ENCODE peak calls at places on chromosomes 5 and 9, in ten cellular contexts. P is MM.1S; B is naive thymus-derived CD4-positive, alpha-beta T cell; V is IMR-90; A is Peyer's patch; Y is ascending aorta; I is stomach; F is tibial artery; O is HCT116; M is left ventricle myocardium inferior. X is an unnamed sample.

GRCh38 chr5:126561908-126562307 is 33.1 kb downstream of the ALDH7A1 start:
- DNase-seq in P (no peak), Y (no peak), O (no peak), A (no peak), V (peak), I (no peak), F (no peak), M (no peak), B (no peak), X (no peak)

GRCh38 chr9:90442738-90443137 is 199.9 kb downstream of the DIRAS2 start:
- DNase-seq in O (no peak), B (no peak), M (no peak), A (no peak), I (no peak), P (no peak), F (no peak), Y (no peak), V (no peak), X (no peak)

GRCh38 chr5:172640822-172641358 is at the start of gene NEURL1B:
- DNase-seq in I (peak), P (peak), B (no peak), O (peak), V (peak), Y (no peak), M (peak), F (peak), A (peak), X (peak)

GRCh38 chr9:113151696-113152630 is 1.2 kb downstream of the SLC31A2 start:
- DNase-seq in F (no peak), Y (no peak), M (peak), A (peak), P (no peak), O (no peak), V (no peak), B (no peak), I (no peak), X (no peak)

GRCh38 chr9:91966503-91966902 is 16.5 kb upstream of the ROR2 start:
- DNase-seq in B (no peak), I (no peak), P (no peak), M (no peak), V (peak), Y (no peak), O (no peak), A (no peak), F (no peak), X (no peak)

GRCh38 chr5:40224421-40224820 is 455.3 kb upstream of the PTGER4 start:
- DNase-seq in F (no peak), B (no peak), A (no peak), Y (no peak), O (no peak), M (no peak), V (peak), I (no peak), P (no peak), X (no peak)

GRCh38 chr5:127001621-127002296 is 28.6 kb downstream of the MARCHF3 start:
- DNase-seq in V (peak), I (no peak), Y (no peak), F (no peak), P (no peak), M (no peak), O (no peak), B (no peak), A (no peak), X (peak)

GRCh38 chr9:734831-735511 is 106.5 kb upstream of the DMRT1 start:
- DNase-seq in V (peak), B (no peak), I (no peak), Y (peak), F (peak), O (no peak), P (no peak), A (no peak), M (no peak), X (peak)

GRCh38 chr5:132264546-132265335 is 7.2 kb downstream of the PDLIM4 start:
- DNase-seq in A (no peak), B (no peak), I (no peak), M (no peak), P (no peak), F (no peak), Y (no peak), V (no peak), O (no peak), X (no peak)

GRCh38 chr5:89083791-89084190 is 200.8 kb upstream of the MEF2C start:
- DNase-seq in Y (no peak), M (no peak), V (peak), A (no peak), O (no peak), I (no peak), P (no peak), B (no peak), F (no peak), X (no peak)

GRCh38 chr5:140182075-140182709 is 7.2 kb downstream of the CYSTM1 start:
- DNase-seq in O (no peak), V (no peak), B (no peak), A (no peak), F (no peak), Y (no peak), M (no peak), I (no peak), P (no peak), X (no peak)

GRCh38 chr5:108003178-108003577 is 332.4 kb upstream of the EFNA5 start:
- DNase-seq in Y (no peak), A (no peak), F (no peak), V (peak), O (no peak), I (no peak), B (peak), M (no peak), P (peak), X (peak)

GRCh38 chr5:34007116-34007674 is 655 bp downstream of the AMACR start:
- DNase-seq in B (no peak), I (no peak), Y (no peak), M (no peak), P (no peak), V (no peak), O (no peak), A (no peak), F (no peak), X (no peak)

GRCh38 chr5:52878671-52879070 is 91.0 kb downstream of the ITGA1 start:
- DNase-seq in O (no peak), B (no peak), M (no peak), Y (no peak), P (no peak), A (no peak), I (no peak), F (no peak), V (peak), X (no peak)

GRCh38 chr5:39446231-39446630 is 21.5 kb upstream of the DAB2 start:
- DNase-seq in I (no peak), B (no peak), A (no peak), F (no peak), V (no peak), M (no peak), Y (no peak), O (no peak), P (no peak), X (no peak)

GRCh38 chr9:5455181-5455580 is 4.8 kb downstream of the CD274 start:
- DNase-seq in B (no peak), O (no peak), F (no peak), Y (no peak), A (no peak), I (no peak), P (no peak), V (peak), M (no peak), X (no peak)

GRCh38 chr9:72674961-72675360 is 153.6 kb downstream of the TMC1 start:
- DNase-seq in A (no peak), O (no peak), I (no peak), M (no peak), V (no peak), P (no peak), Y (no peak), B (no peak), F (no peak), X (no peak)

GRCh38 chr9:101398930-101399640 is 434 bp downstream of the ZNF189 start:
- DNase-seq in A (no peak), P (peak), B (no peak), V (no peak), O (no peak), F (no peak), I (peak), M (no peak), Y (no peak), X (peak)

GRCh38 chr9:37529111-37529510 is 43.4 kb downstream of the POLR1E start:
- DNase-seq in Y (no peak), A (no peak), I (peak), M (no peak), O (no peak), B (peak), V (no peak), F (no peak), P (peak), X (no peak)

GRCh38 chr5:140639093-140639821 is at the start of gene TMCO6:
- DNase-seq in F (peak), P (peak), M (peak), A (peak), I (peak), V (peak), B (peak), Y (peak), O (peak), X (peak)

GRCh38 chr5:15585128-15585527 is 85.1 kb downstream of the FBXL7 start:
- DNase-seq in M (no peak), F (no peak), P (no peak), Y (no peak), B (no peak), V (peak), I (no peak), O (no peak), A (no peak), X (no peak)

GRCh38 chr5:124599048-124599973 is 147.1 kb downstream of the ZNF608 start:
- DNase-seq in B (no peak), V (peak), I (peak), A (no peak), Y (no peak), F (no peak), P (no peak), O (no peak), M (no peak), X (peak)

GRCh38 chr5:39164016-39164415 is 55.3 kb downstream of the FYB1 start:
- DNase-seq in I (no peak), Y (no peak), P (no peak), A (no peak), V (no peak), O (no peak), F (no peak), B (no peak), M (no peak), X (no peak)

GRCh38 chr9:101512116-101512515 is 21.5 kb upstream of the RNF20 start:
- DNase-seq in F (no peak), M (no peak), P (no peak), V (no peak), O (no peak), I (no peak), B (no peak), Y (no peak), A (no peak), X (no peak)

GRCh38 chr5:5331838-5332237 is 90.6 kb upstream of the ICE1 start:
- DNase-seq in P (no peak), V (no peak), M (no peak), Y (no peak), I (no peak), B (no peak), A (no peak), O (no peak), F (no peak), X (no peak)

GRCh38 chr5:144237851-144238250 is 67.2 kb downstream of the KCTD16 start:
- DNase-seq in Y (no peak), F (no peak), A (no peak), B (no peak), M (no peak), V (no peak), O (no peak), I (no peak), P (peak), X (no peak)

GRCh38 chr5:133052317-133053175 is 733 bp downstream of the HSPA4 start:
- DNase-seq in M (peak), O (no peak), A (peak), I (peak), P (peak), V (peak), Y (no peak), B (peak), F (peak), X (peak)

GRCh38 chr5:136082390-136083193 is 50.1 kb upstream of the SMAD5 start:
- DNase-seq in F (peak), M (peak), Y (peak), V (peak), A (peak), P (peak), B (no peak), I (peak), O (peak), X (peak)

GRCh38 chr9:87862536-87863268 is 20.0 kb upstream of the SPATA31E1 start:
- DNase-seq in V (peak), O (peak), M (no peak), Y (no peak), F (no peak), A (no peak), P (no peak), B (no peak), I (no peak), X (peak)

GRCh38 chr9:91151014-91151740 is 210.5 kb downstream of the AUH start:
- DNase-seq in O (no peak), F (no peak), Y (no peak), M (no peak), A (no peak), P (peak), I (no peak), V (peak), B (peak), X (no peak)

GRCh38 chr9:126055386-126055785 is 271.2 kb upstream of the MVB12B start:
- DNase-seq in A (no peak), O (no peak), M (no peak), V (peak), Y (no peak), B (no peak), I (no peak), P (no peak), F (no peak), X (no peak)

GRCh38 chr5:50687548-50687947 is 21.1 kb downstream of the PARP8 start:
- DNase-seq in B (no peak), M (no peak), A (no peak), O (no peak), P (no peak), V (no peak), Y (no peak), F (no peak), I (no peak), X (no peak)

DNA sequence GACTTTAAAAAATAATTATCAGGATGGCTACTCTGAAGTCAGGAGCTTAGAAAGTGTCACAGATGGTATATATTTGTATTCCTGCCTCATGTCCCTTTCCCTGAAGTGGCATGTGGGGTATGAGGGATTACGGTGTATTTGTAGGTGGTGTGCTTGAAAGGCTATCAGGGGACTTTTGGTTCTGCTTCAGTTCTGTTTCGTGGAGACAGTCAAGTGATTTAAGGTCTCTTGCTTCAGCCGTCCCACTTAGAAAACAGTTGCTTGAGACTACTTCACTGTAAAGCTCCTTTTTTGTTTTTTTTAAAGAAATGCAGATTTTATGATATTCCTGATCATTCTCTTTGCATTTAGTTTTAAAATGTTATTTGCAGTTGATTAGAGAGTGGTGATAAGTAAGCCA is 18.3 kb downstream of the PARP8 start:
- DNase-seq in M (no peak), B (no peak), A (no peak), Y (no peak), I (no peak), V (no peak), P (no peak), O (no peak), F (no peak), X (no peak)
- H3K4me3 ChIP-seq in M (no peak), B (no peak), A (no peak), Y (no peak), I (no peak), V (no peak), P (no peak), O (no peak), F (no peak), X (no peak)

GRCh38 chr5:170496629-170497028 is 7.2 kb upstream of the KCNIP1 start:
- DNase-seq in Y (no peak), P (no peak), B (no peak), I (no peak), M (no peak), O (no peak), V (no peak), A (no peak), F (no peak), X (no peak)

GRCh38 chr5:170499621-170500020 is 4.2 kb upstream of the KCNIP1 start:
- DNase-seq in A (no peak), B (no peak), V (no peak), O (no peak), F (no peak), I (no peak), Y (no peak), M (no peak), P (no peak), X (no peak)

GRCh38 chr5:170498811-170499210 is 5.0 kb upstream of the KCNIP1 start:
- DNase-seq in V (no peak), F (no peak), O (no peak), Y (no peak), A (no peak), M (no peak), P (no peak), I (no peak), B (no peak), X (no peak)

GRCh38 chr5:170495796-170496195 is 8.0 kb upstream of the KCNIP1 start:
- DNase-seq in M (no peak), F (no peak), Y (no peak), O (no peak), I (no peak), B (no peak), V (no peak), A (no peak), P (no peak), X (no peak)

DNA sequence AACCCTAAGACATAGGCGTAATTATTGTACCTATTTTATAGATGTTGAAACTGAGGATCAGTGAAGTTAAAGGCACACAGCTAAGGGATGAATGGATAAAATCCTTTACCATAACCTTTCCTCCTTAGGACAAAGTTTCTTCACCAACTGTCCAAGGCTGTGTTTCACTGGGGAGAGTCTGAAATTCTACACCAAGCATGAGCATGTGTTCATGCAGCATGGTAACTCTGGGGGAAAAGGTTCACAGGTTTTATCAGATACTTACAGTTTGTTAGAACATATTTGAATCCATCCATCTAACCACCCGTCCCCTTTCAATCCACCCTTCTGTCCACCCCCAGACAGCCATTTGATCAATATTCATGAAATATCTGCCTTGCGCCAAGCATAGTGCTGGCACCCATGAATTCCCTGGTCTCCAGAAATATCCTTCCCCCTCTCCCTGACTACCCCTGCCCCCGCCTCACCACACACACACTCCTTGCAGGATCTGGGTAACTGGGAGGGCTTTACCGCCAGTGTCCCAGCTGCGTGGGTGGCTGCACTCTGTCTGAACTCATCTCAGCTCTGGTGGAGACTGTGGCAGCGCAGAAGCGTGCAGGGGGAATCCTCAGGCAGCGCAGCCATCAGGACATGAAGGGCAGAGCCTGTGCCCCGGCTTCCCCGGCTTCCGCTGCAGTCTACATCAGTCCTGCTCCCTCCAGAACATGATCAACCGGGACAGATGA is 6.3 kb upstream of the KCNIP1 start:
- DNase-seq in B (no peak), I (no peak), F (no peak), P (no peak), O (no peak), A (no peak), V (peak), M (no peak), Y (no peak), X (peak)
- H3K27ac ChIP-seq in B (no peak), I (no peak), F (no peak), P (no peak), O (no peak), A (no peak), V (no peak), M (no peak), Y (no peak), X (no peak)

GRCh38 chr9:121651014-121651294 is 480 bp upstream of the DAB2IP start:
- DNase-seq in P (no peak), F (no peak), A (no peak), Y (no peak), O (no peak), M (no peak), I (no peak), V (no peak), B (no peak), X (no peak)
- H3K4me3 ChIP-seq in P (no peak), F (peak), A (peak), Y (peak), O (peak), M (peak), I (peak), V (peak), B (no peak), X (peak)

GRCh38 chr5:74367931-74368330 is 272.6 kb downstream of the ENC1 start:
- DNase-seq in Y (no peak), B (no peak), F (no peak), A (no peak), V (no peak), I (no peak), M (peak), P (no peak), O (no peak), X (no peak)
- H3K27ac ChIP-seq in Y (no peak), B (no peak), F (no peak), A (no peak), V (no peak), I (no peak), M (peak), P (no peak), O (no peak), X (no peak)